ENCODE peak calls at places on chromosomes 13 and 19, in nine cellular contexts. H, M, X, N, O, F, K, R and J are unnamed samples.

GRCh38 chr19:17080441-17080803 is 4.8 kb downstream of the MYO9B start:
- DNase-seq in H (no peak), N (no peak), X (no peak), R (no peak), F (no peak), M (no peak), K (no peak), O (no peak), J (no peak)

GRCh38 chr13:97441414-97441813 is 7.4 kb downstream of the RAP2A start:
- DNase-seq in X (no peak), M (no peak), R (no peak), H (no peak), N (no peak), O (no peak), F (no peak), K (no peak), J (no peak)

GRCh38 chr19:8973501-8974091 is 36.6 kb downstream of the MUC16 start:
- DNase-seq in K (peak; percentile 1), H (no peak), N (no peak), O (no peak), F (no peak), R (no peak), M (no peak), X (no peak), J (no peak)

GRCh38 chr13:44668707-44669106 is 92.6 kb upstream of the TSC22D1 start:
- DNase-seq in X (no peak), K (no peak), O (peak; percentile 86), R (no peak), H (no peak), M (no peak), F (no peak), N (peak; percentile 55), J (peak; percentile 29)

GRCh38 chr19:54317108-54317964 is 4.4 kb upstream of the LILRA5 start:
- DNase-seq in K (no peak), X (no peak), F (no peak), M (no peak), H (no peak), N (no peak), O (no peak), R (no peak), J (no peak)

GRCh38 chr13:46648166-46648607 is 95.2 kb downstream of the LRCH1 start:
- DNase-seq in N (no peak), R (no peak), X (no peak), O (peak; percentile 60), F (no peak), M (no peak), K (no peak), H (no peak), J (no peak)

GRCh38 chr13:74217816-74218215 is 83.6 kb upstream of the KLF12 start:
- DNase-seq in O (peak; percentile 97), M (no peak), F (no peak), X (no peak), K (no peak), R (no peak), H (no peak), N (peak; percentile 88), J (no peak)

GRCh38 chr13:32300406-32300805 is 14.8 kb downstream of the ZAR1L start:
- DNase-seq in F (no peak), R (no peak), O (no peak), N (no peak), M (no peak), X (no peak), K (no peak), H (no peak), J (no peak)

GRCh38 chr19:17109300-17109699 is 33.7 kb downstream of the MYO9B start:
- DNase-seq in R (no peak), F (no peak), N (no peak), M (no peak), O (no peak), H (no peak), K (no peak), X (no peak), J (no peak)

GRCh38 chr13:99135591-99135990 is 65.1 kb upstream of the UBAC2 start:
- DNase-seq in F (no peak), X (no peak), N (no peak), R (no peak), M (no peak), K (no peak), H (no peak), O (no peak), J (no peak)

GRCh38 chr19:43798546-43799409 is 3.5 kb downstream of the LYPD5 start:
- DNase-seq in N (no peak), K (peak; percentile 34), O (no peak), M (no peak), F (no peak), X (no peak), R (peak; percentile 36), H (no peak), J (peak; percentile 50)

GRCh38 chr13:34070006-34070405 is 252.1 kb downstream of the RFC3 start:
- DNase-seq in M (no peak), F (no peak), R (no peak), H (no peak), K (peak; percentile 16), X (no peak), N (peak; percentile 66), O (peak; percentile 12), J (no peak)

GRCh38 chr19:29798783-29799182 is 13.0 kb upstream of the CCNE1 start:
- DNase-seq in O (peak; percentile 60), X (no peak), M (no peak), F (no peak), N (peak; percentile 65), H (peak; percentile 19), K (peak; percentile 21), R (no peak), J (no peak)

GRCh38 chr19:1211494-1212234 is 6.1 kb downstream of the STK11 start:
- DNase-seq in R (peak; percentile 41), O (no peak), K (peak; percentile 25), F (no peak), H (peak; percentile 66), N (peak; percentile 42), X (no peak), M (no peak), J (no peak)

GRCh38 chr19:1918975-1919374 is 13.8 kb downstream of the ADAT3 start:
- DNase-seq in H (no peak), O (no peak), M (no peak), F (no peak), X (no peak), R (no peak), N (no peak), K (no peak), J (no peak)

GRCh38 chr13:39527961-39528720 is 74.9 kb downstream of the LHFPL6 start:
- DNase-seq in N (peak; percentile 95), H (no peak), M (no peak), K (peak; percentile 83), X (no peak), O (peak; percentile 96), R (peak; percentile 25), F (no peak), J (peak; percentile 83)

GRCh38 chr19:40467007-40467565 is 285 bp downstream of the SPTBN4 start:
- DNase-seq in N (no peak), K (no peak), O (no peak), X (no peak), M (peak; percentile 32), R (peak; percentile 29), H (peak; percentile 62), F (no peak), J (no peak)

GRCh38 chr13:20230913-20231838 is 943 bp downstream of the GJB6 start:
- DNase-seq in O (no peak), M (no peak), N (no peak), F (no peak), X (no peak), K (no peak), H (no peak), R (no peak), J (no peak)

GRCh38 chr13:32409561-32410440 is 18.1 kb downstream of the N4BP2L1 start:
- DNase-seq in H (peak; percentile 77), R (peak; percentile 66), F (peak; percentile 42), X (peak; percentile 57), K (peak; percentile 91), M (peak; percentile 83), N (peak; percentile 66), O (peak; percentile 63), J (no peak)

GRCh38 chr19:46784262-46785053 is 3.9 kb downstream of the SLC1A5 start:
- DNase-seq in N (peak; percentile 73), K (peak; percentile 95), R (peak; percentile 80), F (peak; percentile 69), O (peak; percentile 95), M (peak; percentile 75), X (peak; percentile 62), H (peak; percentile 81), J (peak; percentile 98)

GRCh38 chr19:5987077-5987818 is 9.3 kb upstream of the RANBP3 start:
- DNase-seq in M (peak; percentile 83), F (peak; percentile 58), R (peak; percentile 70), N (peak; percentile 47), H (peak; percentile 80), O (peak; percentile 77), K (peak; percentile 85), X (peak; percentile 79), J (peak; percentile 53)
- H3K4me3 ChIP-seq in M (peak overlapping the region; percentile 21), F (peak overlapping the region; percentile 56), R (peak overlapping the region; percentile 32), N (no peak overlapping the region), H (peak overlapping the region; percentile 54), O (no peak overlapping the region), K (no peak overlapping the region), X (peak overlapping the region; percentile 36), J (no peak overlapping the region)

DNA sequence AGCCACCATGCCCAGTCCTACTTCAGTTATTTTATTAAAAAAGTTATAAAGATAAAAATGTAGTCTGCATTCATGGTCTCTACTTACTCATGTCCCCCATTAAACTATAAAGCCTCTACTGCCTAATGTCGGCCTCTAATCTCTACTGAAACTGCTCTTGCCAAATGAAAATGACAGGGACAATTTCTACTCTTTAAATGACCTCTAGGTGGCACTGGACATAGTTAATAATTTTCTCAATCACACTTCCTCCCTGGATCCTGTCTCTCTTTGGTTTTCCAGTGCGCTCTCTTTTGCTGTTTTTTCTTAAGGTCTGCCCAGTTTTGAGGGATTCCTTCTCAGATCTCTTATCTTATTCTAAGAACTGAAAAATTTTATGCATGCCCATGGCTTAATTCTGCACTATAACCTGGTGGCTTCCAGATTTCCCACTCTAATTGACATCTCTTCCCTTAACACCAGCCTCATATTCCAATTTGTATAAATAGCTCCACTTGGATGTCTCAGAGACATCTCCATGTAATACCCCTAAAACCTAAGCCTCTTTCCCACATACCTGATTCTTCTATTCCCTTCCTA is 54.3 kb downstream of the MTMR6 start:
- DNase-seq in K (peak; percentile 53), H (no peak), M (no peak), X (no peak), F (no peak), N (no peak), O (peak; percentile 21), R (no peak), J (no peak)
- H3K27me3 ChIP-seq in K (no peaks in the 10 kb centered on the region), H (peaks cover 3% of the 10 kb centered on the region), M (no peaks in the 10 kb centered on the region), X (no peaks in the 10 kb centered on the region), F (peaks cover 16% of the 10 kb centered on the region), N (no peaks in the 10 kb centered on the region), O (peaks cover 3% of the 10 kb centered on the region), R (no peaks in the 10 kb centered on the region), J (no peaks in the 10 kb centered on the region)

GRCh38 chr19:57537953-57538547 is 10.9 kb downstream of the ZNF549 start:
- DNase-seq in K (no peak), N (no peak), F (no peak), H (no peak), R (no peak), M (no peak), O (no peak), X (no peak), J (no peak)
- H3K9me3 ChIP-seq in K (no peaks in the 10 kb centered on the region), N (peaks cover 78% of the 10 kb centered on the region), F (peaks cover 100% of the 10 kb centered on the region), H (peaks cover 96% of the 10 kb centered on the region), R (peaks cover 36% of the 10 kb centered on the region), M (peaks cover 82% of the 10 kb centered on the region), O (peaks cover 84% of the 10 kb centered on the region), X (peaks cover 9% of the 10 kb centered on the region), J (peaks cover 81% of the 10 kb centered on the region)

DNA sequence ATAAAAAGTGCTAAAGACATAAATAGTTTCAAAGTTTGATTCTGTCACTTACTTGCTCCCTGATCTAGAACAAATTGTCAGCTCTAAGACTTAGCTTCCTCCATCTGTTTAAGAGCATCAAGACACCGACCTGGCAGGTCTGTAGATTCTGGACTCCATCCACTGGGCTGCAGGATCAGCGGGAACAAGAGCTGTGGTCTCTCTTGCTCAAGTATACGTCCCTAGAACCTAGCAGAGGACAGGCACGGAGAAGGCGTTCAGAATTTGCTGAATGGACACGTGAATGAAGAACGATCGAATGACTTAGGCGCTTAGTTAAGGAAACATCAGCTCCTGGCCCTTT is 1.1 kb downstream of the DZIP1 start:
- DNase-seq in O (peak; percentile 43), X (no peak), N (peak; percentile 46), K (peak; percentile 49), H (no peak), M (peak; percentile 28), R (no peak), F (no peak), J (peak; percentile 23)
- H3K4me3 ChIP-seq in O (peak overlapping the region; percentile 50), X (peak overlapping the region; percentile 67), N (peak overlapping the region; percentile 64), K (peak overlapping the region; percentile 47), H (peak overlapping the region; percentile 77), M (peak overlapping the region; percentile 82), R (peak overlapping the region; percentile 74), F (peak overlapping the region; percentile 78), J (peak overlapping the region; percentile 63)